ENCODE peak calls at places on chromosomes 2 and 18, in nine cellular contexts. One of them, this sample, is unnamed.

GRCh38 chr2:157336137-157336721 is 10.6 kb upstream of the ERMN start:
- DNase-seq in SK-N-DZ: peak; percentile 28
- DNase-seq in amniotic stem cell: peak; percentile 15
- DNase-seq in aorta: no peak
- DNase-seq in natural killer cell: no peak
- DNase-seq in GDM1: no peak
- DNase-seq in stimulated activated CD4-positive, alpha-beta T cell treated with anti-CD3 and anti-CD28 coated beads, Interleukin-12 subunit alpha, Interleukin-12 subunit beta, amount 100 ng/mL, for 24 hours: peak; percentile 22
- DNase-seq in epithelial cell of proximal tubule: no peak
- DNase-seq in left ventricle myocardium superior: no peak
- DNase-seq in this sample: peak; percentile 32

GRCh38 chr2:132400169-132400900 is 16.3 kb upstream of the GPR39 start:
- DNase-seq in SK-N-DZ: no peak
- DNase-seq in GDM1: no peak
- DNase-seq in epithelial cell of proximal tubule: no peak
- DNase-seq in natural killer cell: no peak
- DNase-seq in stimulated activated CD4-positive, alpha-beta T cell treated with anti-CD3 and anti-CD28 coated beads, Interleukin-12 subunit alpha, Interleukin-12 subunit beta, amount 100 ng/mL, for 24 hours: no peak
- DNase-seq in aorta: no peak
- DNase-seq in left ventricle myocardium superior: no peak
- DNase-seq in amniotic stem cell: peak; percentile 30
- DNase-seq in this sample: no peak

GRCh38 chr2:226661789-226662545 is 137.7 kb downstream of the IRS1 start:
- DNase-seq in GDM1: no peak
- DNase-seq in left ventricle myocardium superior: peak; percentile 53
- DNase-seq in stimulated activated CD4-positive, alpha-beta T cell treated with anti-CD3 and anti-CD28 coated beads, Interleukin-12 subunit alpha, Interleukin-12 subunit beta, amount 100 ng/mL, for 24 hours: no peak
- DNase-seq in epithelial cell of proximal tubule: peak; percentile 98
- DNase-seq in aorta: no peak
- DNase-seq in natural killer cell: no peak
- DNase-seq in SK-N-DZ: no peak
- DNase-seq in amniotic stem cell: no peak
- DNase-seq in this sample: no peak

GRCh38 chr2:62785810-62786593 is 80.5 kb downstream of the EHBP1 start:
- DNase-seq in stimulated activated CD4-positive, alpha-beta T cell treated with anti-CD3 and anti-CD28 coated beads, Interleukin-12 subunit alpha, Interleukin-12 subunit beta, amount 100 ng/mL, for 24 hours: no peak
- DNase-seq in natural killer cell: no peak
- DNase-seq in amniotic stem cell: no peak
- DNase-seq in SK-N-DZ: no peak
- DNase-seq in left ventricle myocardium superior: no peak
- DNase-seq in GDM1: no peak
- DNase-seq in epithelial cell of proximal tubule: no peak
- DNase-seq in aorta: no peak
- DNase-seq in this sample: no peak

GRCh38 chr2:136444323-136444722 is 321.0 kb upstream of the THSD7B start:
- DNase-seq in stimulated activated CD4-positive, alpha-beta T cell treated with anti-CD3 and anti-CD28 coated beads, Interleukin-12 subunit alpha, Interleukin-12 subunit beta, amount 100 ng/mL, for 24 hours: no peak
- DNase-seq in SK-N-DZ: no peak
- DNase-seq in natural killer cell: no peak
- DNase-seq in GDM1: no peak
- DNase-seq in left ventricle myocardium superior: no peak
- DNase-seq in aorta: no peak
- DNase-seq in epithelial cell of proximal tubule: peak; percentile 26
- DNase-seq in amniotic stem cell: no peak
- DNase-seq in this sample: no peak

GRCh38 chr2:215396595-215397313 is 39.1 kb downstream of the FN1 start:
- DNase-seq in GDM1: no peak
- DNase-seq in left ventricle myocardium superior: no peak
- DNase-seq in epithelial cell of proximal tubule: no peak
- DNase-seq in natural killer cell: no peak
- DNase-seq in amniotic stem cell: no peak
- DNase-seq in SK-N-DZ: no peak
- DNase-seq in stimulated activated CD4-positive, alpha-beta T cell treated with anti-CD3 and anti-CD28 coated beads, Interleukin-12 subunit alpha, Interleukin-12 subunit beta, amount 100 ng/mL, for 24 hours: no peak
- DNase-seq in aorta: no peak
- DNase-seq in this sample: no peak

GRCh38 chr18:76348267-76349066 is 146.6 kb downstream of the ZNF516 start:
- DNase-seq in natural killer cell: no peak
- DNase-seq in epithelial cell of proximal tubule: no peak
- DNase-seq in stimulated activated CD4-positive, alpha-beta T cell treated with anti-CD3 and anti-CD28 coated beads, Interleukin-12 subunit alpha, Interleukin-12 subunit beta, amount 100 ng/mL, for 24 hours: no peak
- DNase-seq in GDM1: no peak
- DNase-seq in SK-N-DZ: peak; percentile 65
- DNase-seq in amniotic stem cell: no peak
- DNase-seq in left ventricle myocardium superior: no peak
- DNase-seq in aorta: no peak
- DNase-seq in this sample: peak; percentile 40

GRCh38 chr2:10449838-10450691 is 1.9 kb upstream of the ODC1 start:
- DNase-seq in stimulated activated CD4-positive, alpha-beta T cell treated with anti-CD3 and anti-CD28 coated beads, Interleukin-12 subunit alpha, Interleukin-12 subunit beta, amount 100 ng/mL, for 24 hours: no peak
- DNase-seq in epithelial cell of proximal tubule: no peak
- DNase-seq in left ventricle myocardium superior: no peak
- DNase-seq in natural killer cell: no peak
- DNase-seq in SK-N-DZ: no peak
- DNase-seq in aorta: no peak
- DNase-seq in GDM1: no peak
- DNase-seq in amniotic stem cell: no peak
- DNase-seq in this sample: no peak

GRCh38 chr18:23499571-23499889 is 3.8 kb upstream of the RMC1 start:
- DNase-seq in GDM1: no peak
- DNase-seq in stimulated activated CD4-positive, alpha-beta T cell treated with anti-CD3 and anti-CD28 coated beads, Interleukin-12 subunit alpha, Interleukin-12 subunit beta, amount 100 ng/mL, for 24 hours: no peak
- DNase-seq in SK-N-DZ: no peak
- DNase-seq in amniotic stem cell: no peak
- DNase-seq in natural killer cell: no peak
- DNase-seq in left ventricle myocardium superior: no peak
- DNase-seq in aorta: no peak
- DNase-seq in epithelial cell of proximal tubule: no peak
- DNase-seq in this sample: no peak

GRCh38 chr2:98015681-98016080 is 19.9 kb upstream of the TMEM131 start:
- DNase-seq in GDM1: no peak
- DNase-seq in epithelial cell of proximal tubule: no peak
- DNase-seq in left ventricle myocardium superior: no peak
- DNase-seq in stimulated activated CD4-positive, alpha-beta T cell treated with anti-CD3 and anti-CD28 coated beads, Interleukin-12 subunit alpha, Interleukin-12 subunit beta, amount 100 ng/mL, for 24 hours: no peak
- DNase-seq in amniotic stem cell: no peak
- DNase-seq in natural killer cell: no peak
- DNase-seq in SK-N-DZ: no peak
- DNase-seq in aorta: no peak
- DNase-seq in this sample: no peak

GRCh38 chr2:20983844-20984243 is 60.0 kb downstream of the APOB start:
- DNase-seq in epithelial cell of proximal tubule: no peak
- DNase-seq in GDM1: no peak
- DNase-seq in left ventricle myocardium superior: no peak
- DNase-seq in aorta: no peak
- DNase-seq in SK-N-DZ: no peak
- DNase-seq in stimulated activated CD4-positive, alpha-beta T cell treated with anti-CD3 and anti-CD28 coated beads, Interleukin-12 subunit alpha, Interleukin-12 subunit beta, amount 100 ng/mL, for 24 hours: no peak
- DNase-seq in natural killer cell: no peak
- DNase-seq in amniotic stem cell: no peak
- DNase-seq in this sample: no peak

GRCh38 chr2:202687276-202687675 is 52.5 kb downstream of the FAM117B start:
- DNase-seq in epithelial cell of proximal tubule: no peak
- DNase-seq in GDM1: no peak
- DNase-seq in aorta: no peak
- DNase-seq in amniotic stem cell: no peak
- DNase-seq in natural killer cell: no peak
- DNase-seq in SK-N-DZ: no peak
- DNase-seq in stimulated activated CD4-positive, alpha-beta T cell treated with anti-CD3 and anti-CD28 coated beads, Interleukin-12 subunit alpha, Interleukin-12 subunit beta, amount 100 ng/mL, for 24 hours: no peak
- DNase-seq in left ventricle myocardium superior: no peak
- DNase-seq in this sample: no peak

This sample was measured in NCI-H2081 treated with DMSO at 0.1 percent for 48 hours.